ENCODE peak calls at places on chromosomes 6 and 20, in ten cellular contexts. One of them, this sample, is unnamed.

GRCh38 chr20:4905612-4906011 is 95.7 kb downstream of the SLC23A2 start:
- DNase-seq in cardiac fibroblast: no peak
- DNase-seq in fibroblast of lung: peak
- DNase-seq in naive thymus-derived CD4-positive, alpha-beta T cell: no peak
- DNase-seq in stromal cell of bone marrow: no peak
- DNase-seq in stimulated activated effector memory CD8-positive, alpha-beta T cell treated with anti-CD3 and anti-CD28 coated beads, Interleukin-12 subunit alpha, Interleukin-12 subunit beta, amount 100 ng/mL, for 72 hours: no peak
- DNase-seq in RPMI7951: no peak
- DNase-seq in sciatic nerve: no peak
- DNase-seq in B cell: no peak
- DNase-seq in COR-L47: no peak
- DNase-seq in this sample: no peak

GRCh38 chr6:118584906-118585305 is 36.8 kb downstream of the PLN start:
- DNase-seq in cardiac fibroblast: no peak
- DNase-seq in fibroblast of lung: no peak
- DNase-seq in naive thymus-derived CD4-positive, alpha-beta T cell: no peak
- DNase-seq in stromal cell of bone marrow: no peak
- DNase-seq in stimulated activated effector memory CD8-positive, alpha-beta T cell treated with anti-CD3 and anti-CD28 coated beads, Interleukin-12 subunit alpha, Interleukin-12 subunit beta, amount 100 ng/mL, for 72 hours: no peak
- DNase-seq in RPMI7951: no peak
- DNase-seq in sciatic nerve: no peak
- DNase-seq in B cell: no peak
- DNase-seq in COR-L47: no peak
- DNase-seq in this sample: no peak

GRCh38 chr20:47230811-47231256 is 125.7 kb downstream of the ZMYND8 start:
- DNase-seq in cardiac fibroblast: peak
- DNase-seq in fibroblast of lung: no peak
- DNase-seq in naive thymus-derived CD4-positive, alpha-beta T cell: no peak
- DNase-seq in stromal cell of bone marrow: peak
- DNase-seq in stimulated activated effector memory CD8-positive, alpha-beta T cell treated with anti-CD3 and anti-CD28 coated beads, Interleukin-12 subunit alpha, Interleukin-12 subunit beta, amount 100 ng/mL, for 72 hours: no peak
- DNase-seq in RPMI7951: no peak
- DNase-seq in sciatic nerve: no peak
- DNase-seq in B cell: no peak
- DNase-seq in COR-L47: no peak
- DNase-seq in this sample: no peak

GRCh38 chr20:56665806-56666205 is 36.7 kb downstream of the TFAP2C start:
- DNase-seq in cardiac fibroblast: no peak
- DNase-seq in fibroblast of lung: no peak
- DNase-seq in naive thymus-derived CD4-positive, alpha-beta T cell: no peak
- DNase-seq in stromal cell of bone marrow: no peak
- DNase-seq in stimulated activated effector memory CD8-positive, alpha-beta T cell treated with anti-CD3 and anti-CD28 coated beads, Interleukin-12 subunit alpha, Interleukin-12 subunit beta, amount 100 ng/mL, for 72 hours: no peak
- DNase-seq in RPMI7951: no peak
- DNase-seq in sciatic nerve: no peak
- DNase-seq in B cell: no peak
- DNase-seq in COR-L47: no peak
- DNase-seq in this sample: no peak

GRCh38 chr20:3704085-3704484 is 8.3 kb downstream of the SIGLEC1 start:
- DNase-seq in cardiac fibroblast: no peak
- DNase-seq in fibroblast of lung: no peak
- DNase-seq in naive thymus-derived CD4-positive, alpha-beta T cell: no peak
- DNase-seq in stromal cell of bone marrow: no peak
- DNase-seq in stimulated activated effector memory CD8-positive, alpha-beta T cell treated with anti-CD3 and anti-CD28 coated beads, Interleukin-12 subunit alpha, Interleukin-12 subunit beta, amount 100 ng/mL, for 72 hours: no peak
- DNase-seq in RPMI7951: peak
- DNase-seq in sciatic nerve: no peak
- DNase-seq in B cell: no peak
- DNase-seq in COR-L47: no peak
- DNase-seq in this sample: no peak

GRCh38 chr6:170229851-170230519 is 60.9 kb downstream of the DLL1 start:
- DNase-seq in cardiac fibroblast: no peak
- DNase-seq in fibroblast of lung: no peak
- DNase-seq in naive thymus-derived CD4-positive, alpha-beta T cell: no peak
- DNase-seq in stromal cell of bone marrow: no peak
- DNase-seq in stimulated activated effector memory CD8-positive, alpha-beta T cell treated with anti-CD3 and anti-CD28 coated beads, Interleukin-12 subunit alpha, Interleukin-12 subunit beta, amount 100 ng/mL, for 72 hours: no peak
- DNase-seq in RPMI7951: no peak
- DNase-seq in sciatic nerve: no peak
- DNase-seq in B cell: peak
- DNase-seq in COR-L47: no peak
- DNase-seq in this sample: no peak

GRCh38 chr6:110315856-110316398 is 42.2 kb downstream of the METTL24 start:
- DNase-seq in cardiac fibroblast: no peak
- DNase-seq in fibroblast of lung: no peak
- DNase-seq in naive thymus-derived CD4-positive, alpha-beta T cell: no peak
- DNase-seq in stromal cell of bone marrow: no peak
- DNase-seq in stimulated activated effector memory CD8-positive, alpha-beta T cell treated with anti-CD3 and anti-CD28 coated beads, Interleukin-12 subunit alpha, Interleukin-12 subunit beta, amount 100 ng/mL, for 72 hours: no peak
- DNase-seq in RPMI7951: no peak
- DNase-seq in sciatic nerve: no peak
- DNase-seq in B cell: no peak
- DNase-seq in COR-L47: no peak
- DNase-seq in this sample: no peak

GRCh38 chr6:7446644-7447325 is 57.2 kb downstream of the RIOK1 start:
- DNase-seq in cardiac fibroblast: no peak
- DNase-seq in fibroblast of lung: no peak
- DNase-seq in naive thymus-derived CD4-positive, alpha-beta T cell: no peak
- DNase-seq in stromal cell of bone marrow: no peak
- DNase-seq in stimulated activated effector memory CD8-positive, alpha-beta T cell treated with anti-CD3 and anti-CD28 coated beads, Interleukin-12 subunit alpha, Interleukin-12 subunit beta, amount 100 ng/mL, for 72 hours: no peak
- DNase-seq in RPMI7951: no peak
- DNase-seq in sciatic nerve: no peak
- DNase-seq in B cell: no peak
- DNase-seq in COR-L47: no peak
- DNase-seq in this sample: no peak

GRCh38 chr20:47960769-47961525 is 175.7 kb upstream of the SULF2 start:
- DNase-seq in cardiac fibroblast: no peak
- DNase-seq in fibroblast of lung: no peak
- DNase-seq in naive thymus-derived CD4-positive, alpha-beta T cell: no peak
- DNase-seq in stromal cell of bone marrow: no peak
- DNase-seq in stimulated activated effector memory CD8-positive, alpha-beta T cell treated with anti-CD3 and anti-CD28 coated beads, Interleukin-12 subunit alpha, Interleukin-12 subunit beta, amount 100 ng/mL, for 72 hours: no peak
- DNase-seq in RPMI7951: no peak
- DNase-seq in sciatic nerve: no peak
- DNase-seq in B cell: no peak
- DNase-seq in COR-L47: no peak
- DNase-seq in this sample: no peak

GRCh38 chr6:139824864-139825263 is 450.4 kb upstream of the CITED2 start:
- DNase-seq in cardiac fibroblast: no peak
- DNase-seq in fibroblast of lung: no peak
- DNase-seq in naive thymus-derived CD4-positive, alpha-beta T cell: no peak
- DNase-seq in stromal cell of bone marrow: no peak
- DNase-seq in stimulated activated effector memory CD8-positive, alpha-beta T cell treated with anti-CD3 and anti-CD28 coated beads, Interleukin-12 subunit alpha, Interleukin-12 subunit beta, amount 100 ng/mL, for 72 hours: no peak
- DNase-seq in RPMI7951: no peak
- DNase-seq in sciatic nerve: no peak
- DNase-seq in B cell: no peak
- DNase-seq in COR-L47: no peak
- DNase-seq in this sample: no peak

This sample was measured in HS-5.